ENCODE peak calls at places on chromosome 1, in five cellular contexts. D is dorsolateral prefrontal cortex, F is DMS 273 treated with DMSO at 0.1 percent for 48 hours, G is nucleus accumbens, Q is SK-MEL-5. B is an unnamed sample.

GRCh38 chr1:245096330-245097066 is 58.3 kb upstream of the KIF26B start:
- DNase-seq in D (no peak), F (no peak), G (no peak), Q (no peak), B (no peak)

GRCh38 chr1:8121261-8122159 is 95.4 kb upstream of the ERRFI1 start:
- DNase-seq in D (no peak), F (no peak), G (no peak), Q (peak; percentile 21), B (no peak)

GRCh38 chr1:201696217-201696761 is 132.7 kb upstream of the IPO9 start:
- DNase-seq in D (no peak), F (peak; percentile 72), G (peak; percentile 38), Q (no peak), B (peak; percentile 42)

GRCh38 chr1:53148123-53148522 is 5.7 kb upstream of the SLC1A7 start:
- DNase-seq in D (no peak), F (no peak), G (no peak), Q (no peak), B (peak; percentile 54)

GRCh38 chr1:114154963-114155322 is 1.3 kb upstream of the SYT6 start:
- DNase-seq in D (no peak), F (peak; percentile 31), G (no peak), Q (no peak), B (peak; percentile 78)

GRCh38 chr1:27724961-27725373 is 794 bp upstream of the FAM76A start:
- DNase-seq in D (no peak), F (peak; percentile 66), G (peak; percentile 34), Q (no peak), B (peak; percentile 25)

GRCh38 chr1:3611170-3612019 is at the start of gene MEGF6:
- DNase-seq in D (no peak), F (peak; percentile 35), G (no peak), Q (peak; percentile 53), B (peak; percentile 49)

GRCh38 chr1:42146916-42147320 is 6.3 kb upstream of the GUCA2B start:
- DNase-seq in D (peak; percentile 52), F (no peak), G (peak; percentile 15), Q (peak; percentile 63), B (peak; percentile 68)

GRCh38 chr1:2322065-2322571 is 69.2 kb downstream of the MORN1 start:
- DNase-seq in D (no peak), F (no peak), G (peak; percentile 27), Q (no peak), B (no peak)

GRCh38 chr1:25695066-25695990 is 78.7 kb downstream of the MAN1C1 start:
- DNase-seq in D (no peak), F (no peak), G (no peak), Q (peak; percentile 71), B (no peak)

GRCh38 chr1:247373721-247374141 is 42.1 kb upstream of the ZNF496 start:
- DNase-seq in D (no peak), F (no peak), G (no peak), Q (peak; percentile 71), B (peak; percentile 45)

GRCh38 chr1:207997486-207998268 is 86.8 kb upstream of the CD34 start:
- DNase-seq in D (peak; percentile 49), F (no peak), G (peak; percentile 18), Q (peak; percentile 80), B (peak; percentile 62)

GRCh38 chr1:227895828-227896685 is 51.7 kb downstream of the WNT9A start:
- DNase-seq in D (peak; percentile 47), F (no peak), G (no peak), Q (peak; percentile 39), B (no peak)

GRCh38 chr1:168312718-168313604 is 32.3 kb downstream of the TBX19 start:
- DNase-seq in D (no peak), F (no peak), G (peak; percentile 29), Q (no peak), B (no peak)

GRCh38 chr1:168689726-168690602 is 39.0 kb downstream of the DPT start:
- DNase-seq in D (no peak), F (no peak), G (no peak), Q (no peak), B (no peak)

GRCh38 chr1:172286629-172287076 is 133.8 kb upstream of the C1orf105 start:
- DNase-seq in D (no peak), F (no peak), G (no peak), Q (peak; percentile 9), B (no peak)

GRCh38 chr1:247360991-247361721 is 29.5 kb upstream of the ZNF496 start:
- DNase-seq in D (no peak), F (no peak), G (peak; percentile 33), Q (no peak), B (no peak)

GRCh38 chr1:240947438-240948224 is 335.7 kb upstream of the GREM2 start:
- DNase-seq in D (no peak), F (no peak), G (no peak), Q (no peak), B (no peak)

GRCh38 chr1:217812175-217812574 is 181.0 kb downstream of the SPATA17 start:
- DNase-seq in D (no peak), F (no peak), G (no peak), Q (no peak), B (no peak)

GRCh38 chr1:154497026-154497806 is 4.8 kb upstream of the TDRD10 start:
- DNase-seq in D (no peak), F (no peak), G (no peak), Q (peak; percentile 26), B (no peak)

GRCh38 chr1:36530791-36531190 is 48.1 kb upstream of the CSF3R start:
- DNase-seq in D (no peak), F (no peak), G (no peak), Q (no peak), B (no peak)

GRCh38 chr1:24952413-24952841 is 22.4 kb upstream of the RUNX3 start:
- DNase-seq in D (no peak), F (no peak), G (no peak), Q (no peak), B (no peak)

GRCh38 chr1:84840346-84840745 is 52.7 kb downstream of the LPAR3 start:
- DNase-seq in D (no peak), F (no peak), G (no peak), Q (no peak), B (no peak)

GRCh38 chr1:154198756-154199562 is 7.1 kb upstream of the TPM3 start:
- DNase-seq in D (no peak), F (peak; percentile 38), G (peak; percentile 2), Q (peak; percentile 90), B (peak; percentile 26)

GRCh38 chr1:175188936-175189335 is 3.6 kb downstream of the KIAA0040 start:
- DNase-seq in D (no peak), F (no peak), G (no peak), Q (no peak), B (no peak)

GRCh38 chr1:29506678-29507225 is 270.4 kb downstream of the PTPRU start:
- DNase-seq in D (no peak), F (no peak), G (no peak), Q (no peak), B (no peak)

GRCh38 chr1:231183875-231184590 is 22.2 kb downstream of the TRIM67 start:
- DNase-seq in D (no peak), F (no peak), G (no peak), Q (no peak), B (no peak)

GRCh38 chr1:205449750-205450443 is 5.9 kb downstream of the BLACAT1 start:
- DNase-seq in D (no peak), F (no peak), G (no peak), Q (peak; percentile 93), B (no peak)

GRCh38 chr1:16075337-16076002 is 2.0 kb upstream of the FAM131C start:
- DNase-seq in D (no peak), F (no peak), G (no peak), Q (no peak), B (no peak)